ENCODE peak calls at places on chromosome 13, in nine cellular contexts. A, I, L, Y, X, F, K, T and Q are unnamed samples.

GRCh38 chr13:108322206-108322824 is 52.8 kb downstream of the TNFSF13B start:
- DNase-seq in A (peak), I (no peak), L (no peak), Y (no peak), X (no peak), F (no peak), K (no peak), T (peak), Q (no peak)

GRCh38 chr13:24654741-24655140 is 25.5 kb upstream of the ATP12A start:
- DNase-seq in A (peak), I (no peak), L (no peak), Y (no peak), X (no peak), F (no peak), K (no peak), T (no peak), Q (no peak)

GRCh38 chr13:113852536-113853517 is 11.0 kb downstream of the GAS6 start:
- DNase-seq in A (no peak), I (peak), L (peak), Y (no peak), X (no peak), F (peak), K (peak), T (no peak), Q (peak)

GRCh38 chr13:110307697-110308376 is 753 bp downstream of the COL4A2 start:
- DNase-seq in A (peak), I (peak), L (peak), Y (no peak), X (no peak), F (no peak), K (no peak), T (no peak), Q (no peak)

GRCh38 chr13:47168086-47168485 is 271.2 kb upstream of the HTR2A start:
- DNase-seq in A (peak), I (no peak), L (no peak), Y (no peak), X (no peak), F (no peak), K (no peak), T (no peak), Q (no peak)

GRCh38 chr13:47226516-47226915 is 329.7 kb upstream of the HTR2A start:
- DNase-seq in A (peak), I (no peak), L (no peak), Y (no peak), X (no peak), F (no peak), K (no peak), T (no peak), Q (no peak)

GRCh38 chr13:109010912-109011311 is 381.5 kb downstream of the MYO16 start:
- DNase-seq in A (no peak), I (no peak), L (no peak), Y (no peak), X (no peak), F (no peak), K (no peak), T (no peak), Q (no peak)

GRCh38 chr13:43269037-43269476 is 245.7 kb downstream of the DNAJC15 start:
- DNase-seq in A (peak), I (peak), L (no peak), Y (peak), X (peak), F (peak), K (peak), T (peak), Q (no peak)

GRCh38 chr13:51959773-51960172 is 51.5 kb downstream of the ATP7B start:
- DNase-seq in A (no peak), I (no peak), L (no peak), Y (peak), X (no peak), F (peak), K (no peak), T (no peak), Q (no peak)

GRCh38 chr13:64074989-64075474 is 2659.4 kb upstream of the PCDH20 start:
- DNase-seq in A (no peak), I (no peak), L (no peak), Y (no peak), X (peak), F (no peak), K (no peak), T (no peak), Q (no peak)

GRCh38 chr13:102702965-102703720 is 8.3 kb upstream of the METTL21C start:
- DNase-seq in A (no peak), I (no peak), L (no peak), Y (no peak), X (no peak), F (no peak), K (no peak), T (no peak), Q (no peak)

GRCh38 chr13:34435338-34435737 is 506.7 kb upstream of the NBEA start:
- DNase-seq in A (no peak), I (no peak), L (no peak), Y (no peak), X (no peak), F (no peak), K (no peak), T (no peak), Q (no peak)

GRCh38 chr13:101487046-101487830 is 34.8 kb downstream of the ITGBL1 start:
- DNase-seq in A (no peak), I (no peak), L (no peak), Y (no peak), X (no peak), F (no peak), K (no peak), T (no peak), Q (no peak)

GRCh38 chr13:110617326-110618072 is 2.2 kb downstream of the NAXD start:
- DNase-seq in A (peak), I (peak), L (no peak), Y (peak), X (peak), F (peak), K (peak), T (no peak), Q (peak)

GRCh38 chr13:95644611-95645052 is at the start of gene DZIP1:
- DNase-seq in A (peak), I (peak), L (no peak), Y (peak), X (peak), F (peak), K (peak), T (peak), Q (peak)

GRCh38 chr13:99063178-99063577 is 85.3 kb upstream of the DOCK9 start:
- DNase-seq in A (no peak), I (no peak), L (no peak), Y (no peak), X (no peak), F (no peak), K (no peak), T (no peak), Q (no peak)

GRCh38 chr13:43036386-43037220 is 13.2 kb downstream of the DNAJC15 start:
- DNase-seq in A (no peak), I (no peak), L (no peak), Y (no peak), X (no peak), F (no peak), K (peak), T (no peak), Q (no peak)

GRCh38 chr13:114023716-114024602 is 50.1 kb upstream of the C13orf46 start:
- DNase-seq in A (no peak), I (no peak), L (no peak), Y (no peak), X (no peak), F (no peak), K (no peak), T (no peak), Q (peak)

GRCh38 chr13:25881946-25882574 is 169.8 kb downstream of the SHISA2 start:
- DNase-seq in A (no peak), I (no peak), L (no peak), Y (no peak), X (no peak), F (no peak), K (no peak), T (no peak), Q (no peak)

GRCh38 chr13:60178327-60178726 is 14.6 kb upstream of the DIAPH3 start:
- DNase-seq in A (no peak), I (no peak), L (no peak), Y (no peak), X (no peak), F (no peak), K (no peak), T (no peak), Q (no peak)

GRCh38 chr13:25872871-25873607 is 178.8 kb downstream of the SHISA2 start:
- DNase-seq in A (no peak), I (no peak), L (no peak), Y (no peak), X (no peak), F (no peak), K (no peak), T (no peak), Q (no peak)

GRCh38 chr13:27825153-27825552 is 32.9 kb downstream of the GSX1 start:
- DNase-seq in A (no peak), I (no peak), L (no peak), Y (no peak), X (no peak), F (no peak), K (no peak), T (no peak), Q (no peak)

GRCh38 chr13:97018029-97018819 is 23.9 kb upstream of the OXGR1 start:
- DNase-seq in A (peak), I (peak), L (no peak), Y (peak), X (no peak), F (peak), K (peak), T (no peak), Q (no peak)

GRCh38 chr13:50909605-50910482 is at the start of gene RNASEH2B:
- DNase-seq in A (peak), I (peak), L (no peak), Y (peak), X (peak), F (peak), K (peak), T (peak), Q (peak)

GRCh38 chr13:51153527-51153926 is 42.5 kb upstream of the C13orf42 start:
- DNase-seq in A (no peak), I (no peak), L (no peak), Y (no peak), X (no peak), F (no peak), K (no peak), T (no peak), Q (no peak)

GRCh38 chr13:103371271-103371670 is 305.1 kb upstream of the SLC10A2 start:
- DNase-seq in A (no peak), I (no peak), L (no peak), Y (no peak), X (no peak), F (no peak), K (no peak), T (no peak), Q (no peak)

GRCh38 chr13:113441661-113442060 is 11.6 kb downstream of the ADPRHL1 start:
- DNase-seq in A (no peak), I (no peak), L (no peak), Y (no peak), X (no peak), F (peak), K (no peak), T (no peak), Q (no peak)

GRCh38 chr13:95002968-95003813 is 290.8 kb upstream of the SOX21 start:
- DNase-seq in A (no peak), I (no peak), L (no peak), Y (no peak), X (no peak), F (no peak), K (no peak), T (no peak), Q (no peak)

GRCh38 chr13:43401364-43401763 is 378.0 kb downstream of the DNAJC15 start:
- DNase-seq in A (no peak), I (no peak), L (no peak), Y (no peak), X (no peak), F (no peak), K (no peak), T (no peak), Q (no peak)

GRCh38 chr13:66359393-66359792 is 870.7 kb downstream of the PCDH9 start:
- DNase-seq in A (no peak), I (no peak), L (no peak), Y (no peak), X (no peak), F (no peak), K (no peak), T (no peak), Q (no peak)

GRCh38 chr13:46490129-46490528 is 62.8 kb upstream of the LRCH1 start:
- DNase-seq in A (no peak), I (no peak), L (no peak), Y (no peak), X (no peak), F (no peak), K (no peak), T (no peak), Q (no peak)

GRCh38 chr13:29073762-29074161 is 253.6 kb downstream of the MTUS2 start:
- DNase-seq in A (no peak), I (no peak), L (no peak), Y (no peak), X (no peak), F (no peak), K (no peak), T (no peak), Q (no peak)

GRCh38 chr13:76874466-76874865 is 11.7 kb downstream of the KCTD12 start:
- DNase-seq in A (no peak), I (no peak), L (no peak), Y (no peak), X (no peak), F (no peak), K (no peak), T (no peak), Q (no peak)

GRCh38 chr13:38582133-38582532 is 104.7 kb upstream of the FREM2 start:
- DNase-seq in A (peak), I (no peak), L (no peak), Y (no peak), X (no peak), F (no peak), K (peak), T (peak), Q (no peak)

GRCh38 chr13:113597386-113598080 is 13.0 kb downstream of the TFDP1 start:
- DNase-seq in A (no peak), I (no peak), L (no peak), Y (no peak), X (no peak), F (no peak), K (no peak), T (no peak), Q (no peak)

GRCh38 chr13:46403851-46404731 is 17.0 kb upstream of the RUBCNL start:
- DNase-seq in A (no peak), I (no peak), L (no peak), Y (no peak), X (no peak), F (no peak), K (peak), T (no peak), Q (no peak)

GRCh38 chr13:24684600-24684998 is 4.4 kb downstream of the ATP12A start:
- DNase-seq in A (no peak), I (no peak), L (no peak), Y (no peak), X (no peak), F (peak), K (no peak), T (no peak), Q (no peak)

GRCh38 chr13:64688893-64689677 is 2541.1 kb downstream of the PCDH9 start:
- DNase-seq in A (peak), I (no peak), L (no peak), Y (no peak), X (no peak), F (no peak), K (no peak), T (no peak), Q (no peak)

DNA sequence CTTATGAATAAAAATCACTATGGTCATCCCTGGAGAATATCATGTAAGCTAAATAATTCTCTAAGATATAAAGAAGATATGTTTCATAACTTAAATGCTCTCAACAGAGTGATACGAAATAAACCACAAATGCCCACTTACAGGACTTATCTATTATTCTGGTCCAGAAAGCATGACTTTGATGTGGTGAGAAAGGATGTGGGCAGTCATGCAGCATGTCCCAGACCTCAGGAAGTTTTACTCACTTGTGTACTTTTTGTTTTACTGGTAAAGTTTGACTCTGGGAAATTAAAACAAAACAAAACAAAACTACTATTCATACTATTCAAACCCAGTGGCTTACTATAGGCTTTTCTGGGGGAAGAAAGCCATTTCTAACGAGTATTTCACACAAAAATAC is 483.2 kb upstream of the SLITRK6 start:
- DNase-seq in A (no peak), I (no peak), L (no peak), Y (no peak), X (no peak), F (no peak), K (no peak), T (no peak), Q (no peak)
- H3K4me3 ChIP-seq in A (no peak), I (no peak), L (no peak), Y (no peak), X (no peak), F (no peak), K (no peak), T (no peak), Q (no peak)

GRCh38 chr13:74103196-74103595 is 31.0 kb downstream of the KLF12 start:
- DNase-seq in A (no peak), I (no peak), L (no peak), Y (no peak), X (no peak), F (no peak), K (no peak), T (no peak), Q (no peak)
- TF ChIP-seq POLR2A in A (no peak), I (no peak), L (no peak), Y (no peak), X (no peak), F (no peak), K (no peak), T (no peak), Q (no peak)

DNA sequence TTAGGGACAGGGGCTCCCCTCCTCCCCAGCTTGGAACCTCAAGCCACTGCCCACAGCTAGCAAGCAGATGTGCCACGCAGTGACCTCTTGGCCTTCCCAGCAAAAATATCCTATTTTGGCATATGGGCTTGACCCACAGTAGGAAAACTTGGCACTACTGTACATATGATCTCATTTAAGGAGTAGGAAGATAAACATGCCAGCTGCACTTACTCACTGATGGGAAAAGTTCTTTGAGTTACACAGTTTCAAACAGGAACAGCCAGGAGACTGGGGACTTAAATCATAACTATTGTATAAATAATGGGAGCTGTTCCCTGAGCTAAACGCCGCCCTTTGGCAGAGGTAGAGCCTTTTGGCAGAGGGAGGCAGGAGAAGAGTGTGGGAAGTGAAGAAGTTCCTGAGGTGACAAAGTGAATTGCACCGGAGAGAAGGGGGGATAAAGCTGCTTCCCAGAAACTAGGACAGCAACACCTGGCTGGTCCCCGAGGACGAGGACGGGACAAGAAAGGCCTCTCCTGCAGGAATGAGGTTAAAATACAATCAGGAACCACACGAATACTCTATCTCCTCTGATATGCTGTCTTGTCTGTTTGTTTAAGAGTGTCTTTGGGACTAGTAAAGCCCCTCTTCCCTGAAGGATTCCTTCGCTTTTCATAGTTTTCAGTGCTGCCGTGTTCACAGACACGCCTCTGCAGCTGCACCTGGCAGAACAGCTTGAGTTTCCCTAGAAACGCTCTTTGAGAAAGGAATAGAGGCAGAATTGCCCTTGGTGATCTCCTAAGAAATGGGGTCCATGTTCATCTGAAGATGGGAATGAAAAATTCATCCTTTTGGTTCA is 5.9 kb downstream of the SACS start:
- DNase-seq in A (peak), I (peak), L (no peak), Y (peak), X (peak), F (no peak), K (peak), T (peak), Q (no peak)
- H3K4me3 ChIP-seq in A (no peak), I (peak), L (no peak), Y (no peak), X (no peak), F (no peak), K (no peak), T (peak), Q (no peak)

GRCh38 chr13:30376426-30377311 is 45.6 kb upstream of the UBE2L5 start:
- DNase-seq in A (no peak), I (no peak), L (no peak), Y (peak), X (peak), F (peak), K (peak), T (no peak), Q (no peak)
- TF ChIP-seq POLR2A in A (no peak), I (no peak), L (no peak), Y (peak), X (no peak), F (no peak), K (no peak), T (no peak), Q (no peak)

GRCh38 chr13:21318891-21319532 is 140.1 kb downstream of the ZDHHC20 start:
- DNase-seq in A (no peak), I (no peak), L (no peak), Y (no peak), X (no peak), F (no peak), K (no peak), T (no peak), Q (no peak)
- H3K4me3 ChIP-seq in A (peak), I (no peak), L (peak), Y (peak), X (no peak), F (no peak), K (no peak), T (no peak), Q (no peak)

GRCh38 chr13:41465215-41465907 is 8.0 kb downstream of the RGCC start:
- DNase-seq in A (peak), I (no peak), L (no peak), Y (peak), X (peak), F (peak), K (peak), T (no peak), Q (no peak)
- TF ChIP-seq POLR2A in A (no peak), I (no peak), L (no peak), Y (peak), X (no peak), F (no peak), K (no peak), T (no peak), Q (no peak)

DNA sequence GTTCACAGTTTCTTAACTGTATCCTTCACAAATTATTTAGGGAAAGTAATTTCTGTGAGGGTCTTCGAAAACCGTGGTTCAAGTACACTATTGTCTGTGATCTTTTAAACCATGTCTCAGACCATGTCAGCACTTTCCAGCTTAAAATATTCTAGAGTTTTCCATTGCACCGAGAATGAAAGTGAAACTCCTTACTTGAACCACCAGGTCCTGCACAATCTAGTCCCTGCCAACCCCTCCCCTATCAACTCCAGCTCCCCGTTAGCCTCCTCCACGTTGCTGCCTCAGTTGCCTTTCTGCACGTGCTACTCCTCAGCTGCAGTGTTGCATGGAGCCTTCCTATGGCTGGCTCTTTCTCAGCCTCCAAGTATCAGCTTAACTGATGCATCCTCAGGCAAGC is 7.2 kb upstream of the STARD13 start:
- DNase-seq in A (no peak), I (no peak), L (no peak), Y (no peak), X (no peak), F (no peak), K (no peak), T (no peak), Q (no peak)
- H3K4me3 ChIP-seq in A (no peak), I (no peak), L (no peak), Y (no peak), X (no peak), F (no peak), K (no peak), T (no peak), Q (no peak)

DNA sequence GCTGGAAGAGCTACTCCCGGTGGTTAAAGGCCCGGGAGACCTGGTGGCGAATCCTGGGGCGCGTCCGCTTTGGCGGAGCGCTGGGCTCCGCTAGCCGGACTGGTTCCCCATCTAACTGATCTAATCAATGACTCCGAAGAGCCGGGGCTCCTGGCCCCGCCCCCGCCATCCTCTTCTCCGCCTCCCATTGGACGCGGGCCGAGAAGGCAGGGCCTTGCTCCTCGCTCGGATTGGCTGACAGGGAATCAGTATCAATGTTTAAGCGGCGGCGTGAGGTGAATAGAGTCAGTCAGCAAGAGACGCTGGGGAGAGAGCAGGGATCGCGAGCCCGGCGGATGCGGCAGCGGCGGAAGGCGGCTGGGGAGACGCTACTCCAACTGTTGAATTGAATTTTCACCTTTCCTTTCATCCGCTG is 1.7 kb upstream of the PCDH17 start:
- DNase-seq in A (peak), I (peak), L (peak), Y (peak), X (peak), F (peak), K (peak), T (no peak), Q (peak)
- TF ChIP-seq POLR2A in A (peak), I (no peak), L (no peak), Y (peak), X (no peak), F (no peak), K (peak), T (no peak), Q (peak)